ENCODE peak calls at places on chromosomes 4 and X, in five cellular contexts. S, Z, R, O and D are unnamed samples. For H3K4me1, the result is how much of the 10 kb centered on the place peaks cover.

GRCh38 chr4:104571341-104571740 is 76.6 kb upstream of the CXXC4 start:
- DNase-seq in S (no peak), Z (peak), R (no peak), O (no peak), D (no peak)

GRCh38 chrX:15373986-15374385 is 10.2 kb downstream of the VEGFD start:
- DNase-seq in S (no peak), Z (no peak), R (no peak), O (no peak), D (no peak)

GRCh38 chr4:152281211-152281610 is 254.7 kb downstream of the FBXW7 start:
- DNase-seq in S (no peak), Z (no peak), R (no peak), O (no peak), D (no peak)

GRCh38 chrX:132612990-132613564 is 124.2 kb upstream of the MBNL3 start:
- DNase-seq in S (no peak), Z (peak), R (no peak), O (peak), D (peak)

GRCh38 chr4:169723207-169723606 is 34.5 kb downstream of the HPF1 start:
- DNase-seq in S (no peak), Z (no peak), R (no peak), O (no peak), D (no peak)

GRCh38 chr4:183633476-183634058 is 25.4 kb downstream of the RWDD4 start:
- DNase-seq in S (no peak), Z (no peak), R (no peak), O (no peak), D (no peak)

GRCh38 chrX:42751573-42751972 is 26.4 kb downstream of the PPP1R2C start:
- DNase-seq in S (no peak), Z (peak), R (no peak), O (no peak), D (no peak)

GRCh38 chr4:176587920-176588319 is 204.8 kb downstream of the VEGFC start:
- DNase-seq in S (no peak), Z (peak), R (no peak), O (no peak), D (no peak)

GRCh38 chr4:155353923-155354540 is 22.7 kb downstream of the MAP9 start:
- DNase-seq in S (peak), Z (peak), R (peak), O (no peak), D (peak)

GRCh38 chrX:79440336-79440735 is 73.2 kb upstream of the ITM2A start:
- DNase-seq in S (no peak), Z (no peak), R (no peak), O (no peak), D (no peak)

DNA sequence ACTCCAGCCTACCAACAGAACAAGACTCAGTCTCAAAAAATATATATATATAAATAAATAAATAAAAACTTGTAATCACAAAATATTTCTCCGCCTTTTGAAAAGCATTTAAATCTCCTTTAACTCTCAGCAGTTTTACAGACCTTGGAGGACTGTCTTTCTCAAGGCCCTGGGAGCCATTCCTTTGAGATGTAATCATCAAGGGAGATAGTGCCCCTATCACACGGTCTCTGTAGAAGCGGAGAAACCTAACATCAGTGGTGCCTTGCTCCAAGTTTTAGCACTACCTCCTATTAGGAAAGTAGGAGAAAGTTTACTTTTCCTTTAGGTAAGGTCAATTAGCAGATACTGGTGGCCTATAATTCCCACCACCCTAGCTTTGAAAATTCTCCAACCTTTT is 58.5 kb downstream of the ANTXR2 start:
- DNase-seq in S (no peak), Z (no peak), R (no peak), O (no peak), D (no peak)
- H3K4me1 ChIP-seq in S (under half), Z (under half), R (under half), O (half or more), D (under half)

GRCh38 chr4:78748361-78748760 is 27.8 kb upstream of the BMP2K start:
- DNase-seq in S (no peak), Z (peak), R (no peak), O (no peak), D (no peak)
- H3K4me1 ChIP-seq in S (under half), Z (under half), R (under half), O (under half), D (under half)

GRCh38 chr4:76200771-76201224 is 12.8 kb downstream of the SCARB2 start:
- DNase-seq in S (no peak), Z (no peak), R (no peak), O (no peak), D (no peak)
- H3K4me1 ChIP-seq in S (under half), Z (under half), R (under half), O (under half), D (under half)

DNA sequence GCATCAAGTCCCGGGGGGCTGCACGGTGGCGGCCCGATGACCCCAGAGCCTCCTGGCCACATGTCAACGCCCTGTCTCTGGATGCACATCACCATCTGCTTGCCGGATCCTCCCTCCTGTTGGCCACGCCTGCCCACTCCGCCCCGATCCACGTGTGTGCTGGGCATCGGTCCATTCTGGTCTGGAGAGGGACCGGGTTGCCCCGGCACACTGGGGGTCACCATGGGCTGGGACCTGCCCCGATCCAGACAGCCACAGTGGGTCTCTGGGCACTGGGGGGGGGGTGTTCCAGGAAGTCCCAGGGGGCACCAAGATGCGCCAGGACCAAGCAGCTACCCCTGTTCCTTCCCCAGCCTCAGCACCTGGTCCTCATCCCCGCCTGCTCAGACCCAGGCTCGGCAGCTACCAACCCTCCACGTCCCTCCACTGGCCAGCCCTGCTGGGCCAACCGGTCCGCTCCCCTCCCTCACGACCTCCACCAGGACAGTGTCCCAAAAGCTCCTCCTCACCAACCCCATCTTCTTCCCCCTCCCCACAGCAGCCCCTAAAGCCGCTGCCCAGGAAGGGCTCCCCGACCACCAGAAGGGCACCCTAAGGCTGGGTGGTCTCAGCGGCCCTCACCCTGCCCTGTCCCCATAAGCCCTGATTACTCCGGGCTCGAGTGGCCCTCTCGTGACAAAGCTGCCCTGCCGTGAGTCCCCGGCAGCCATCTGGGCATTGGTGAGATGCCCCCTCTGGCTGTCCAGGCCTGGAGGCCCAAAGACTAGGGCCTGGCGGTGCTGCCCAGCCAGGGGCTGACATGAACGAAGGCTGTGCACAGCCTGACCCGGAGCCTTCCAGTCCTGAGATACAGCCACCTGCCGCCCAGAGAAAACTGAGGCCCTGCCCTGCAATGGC is 4.6 kb downstream of the CTBP1 start:
- DNase-seq in S (peak), Z (no peak), R (peak), O (no peak), D (peak)
- H3K4me1 ChIP-seq in S (under half), Z (under half), R (half or more), O (half or more), D (half or more)

GRCh38 chrX:149518236-149518635 is 13.1 kb upstream of the IDS start:
- DNase-seq in S (no peak), Z (no peak), R (no peak), O (no peak), D (no peak)

GRCh38 chrX:149515954-149516602 is 11.0 kb upstream of the IDS start:
- DNase-seq in S (no peak), Z (no peak), R (no peak), O (no peak), D (no peak)

GRCh38 chrX:149513713-149514427 is 8.8 kb upstream of the IDS start:
- DNase-seq in S (no peak), Z (no peak), R (no peak), O (no peak), D (no peak)

GRCh38 chrX:149517308-149517707 is 12.2 kb upstream of the IDS start:
- DNase-seq in S (no peak), Z (no peak), R (no peak), O (no peak), D (no peak)

GRCh38 chrX:149516604-149517003 is 11.5 kb upstream of the IDS start:
- DNase-seq in S (no peak), Z (no peak), R (no peak), O (no peak), D (no peak)
- H3K4me1 ChIP-seq in S (under half), Z (under half), R (under half), O (under half), D (under half)

GRCh38 chr4:76605099-76605563 is 170.1 kb downstream of the SHROOM3 start:
- DNase-seq in S (no peak), Z (no peak), R (no peak), O (no peak), D (no peak)

GRCh38 chr4:76610751-76611150 is 175.7 kb downstream of the SHROOM3 start:
- DNase-seq in S (no peak), Z (no peak), R (no peak), O (no peak), D (no peak)

GRCh38 chr4:76606662-76607265 is 171.7 kb downstream of the SHROOM3 start:
- DNase-seq in S (no peak), Z (no peak), R (no peak), O (no peak), D (no peak)

GRCh38 chr4:76607266-76607799 is 172.3 kb downstream of the SHROOM3 start:
- DNase-seq in S (no peak), Z (no peak), R (no peak), O (no peak), D (no peak)

GRCh38 chr4:76607846-76608245 is 172.8 kb downstream of the SHROOM3 start:
- DNase-seq in S (no peak), Z (no peak), R (no peak), O (no peak), D (no peak)
- H3K4me1 ChIP-seq in S (under half), Z (under half), R (under half), O (under half), D (under half)

DNA sequence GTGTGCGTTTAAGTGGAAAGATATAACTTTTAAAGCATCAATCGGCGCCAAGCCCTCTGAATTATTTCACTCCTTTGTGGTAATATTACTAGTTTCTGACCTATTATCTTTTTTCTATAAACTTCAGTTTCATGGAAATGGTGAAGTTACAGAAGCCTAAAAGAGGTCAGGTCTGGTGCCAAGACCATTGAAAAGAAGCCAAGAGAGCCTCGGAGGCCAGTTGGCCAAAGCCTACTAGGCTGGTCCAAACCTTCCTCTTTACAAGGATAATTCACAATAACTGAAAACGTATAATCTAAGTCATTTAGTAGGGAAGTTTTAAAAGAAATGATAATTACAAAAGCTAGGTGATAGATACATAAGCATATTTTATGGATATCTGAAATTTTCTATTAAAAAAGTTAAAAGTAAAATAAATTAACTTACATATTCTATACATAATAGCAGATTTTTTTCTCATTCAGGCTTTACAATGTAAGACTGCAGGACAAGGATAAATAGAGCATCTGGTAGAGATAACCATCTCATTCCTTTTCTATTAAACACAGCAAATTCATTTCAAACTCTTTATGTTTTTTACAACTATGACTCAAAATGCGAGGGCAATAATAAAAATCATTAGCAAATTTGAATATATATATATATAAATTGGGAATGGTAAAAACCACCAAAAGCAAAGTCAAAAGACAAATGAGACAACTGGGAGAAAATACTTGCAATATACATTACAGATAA is 49.2 kb downstream of the WDFY3 start:
- DNase-seq in S (no peak), Z (no peak), R (no peak), O (no peak), D (no peak)
- H3K4me1 ChIP-seq in S (under half), Z (under half), R (under half), O (under half), D (under half)